ENCODE peak calls at places on chromosome 4, in ten cellular contexts. One of them, this sample, is unnamed.

GRCh38 chr4:123233409-123233808 is 163.2 kb upstream of the SPRY1 start:
- DNase-seq in GM23338: no peak
- DNase-seq in astrocyte of the spinal cord: no peak
- DNase-seq in breast epithelium: no peak
- DNase-seq in choroid plexus epithelial cell: peak; percentile 30
- DNase-seq in upper lobe of right lung: no peak
- DNase-seq in HCT116: no peak
- DNase-seq in endothelial cell of umbilical vein: peak; percentile 87
- DNase-seq in IMR-90: peak; percentile 3
- DNase-seq in heart right ventricle: no peak
- DNase-seq in this sample: no peak

GRCh38 chr4:69092190-69092589 is 4.1 kb upstream of the UGT2B7 start:
- DNase-seq in GM23338: no peak
- DNase-seq in astrocyte of the spinal cord: peak; percentile 77
- DNase-seq in breast epithelium: no peak
- DNase-seq in choroid plexus epithelial cell: peak; percentile 67
- DNase-seq in upper lobe of right lung: no peak
- DNase-seq in HCT116: no peak
- DNase-seq in endothelial cell of umbilical vein: peak; percentile 78
- DNase-seq in IMR-90: peak; percentile 77
- DNase-seq in heart right ventricle: no peak
- DNase-seq in this sample: no peak

GRCh38 chr4:98663226-98664006 is 5.0 kb upstream of the TSPAN5 start:
- DNase-seq in GM23338: no peak
- DNase-seq in astrocyte of the spinal cord: no peak
- DNase-seq in breast epithelium: no peak
- DNase-seq in choroid plexus epithelial cell: no peak
- DNase-seq in upper lobe of right lung: no peak
- DNase-seq in HCT116: no peak
- DNase-seq in endothelial cell of umbilical vein: no peak
- DNase-seq in IMR-90: no peak
- DNase-seq in heart right ventricle: no peak
- DNase-seq in this sample: no peak

GRCh38 chr4:104491396-104491821 is 3.3 kb downstream of the CXXC4 start:
- DNase-seq in GM23338: peak; percentile 64
- DNase-seq in astrocyte of the spinal cord: peak; percentile 29
- DNase-seq in breast epithelium: no peak
- DNase-seq in choroid plexus epithelial cell: no peak
- DNase-seq in upper lobe of right lung: peak; percentile 70
- DNase-seq in HCT116: no peak
- DNase-seq in endothelial cell of umbilical vein: no peak
- DNase-seq in IMR-90: no peak
- DNase-seq in heart right ventricle: peak; percentile 55
- DNase-seq in this sample: no peak

GRCh38 chr4:75779059-75779757 is 54.8 kb downstream of the USO1 start:
- DNase-seq in GM23338: no peak
- DNase-seq in astrocyte of the spinal cord: no peak
- DNase-seq in breast epithelium: no peak
- DNase-seq in choroid plexus epithelial cell: no peak
- DNase-seq in upper lobe of right lung: no peak
- DNase-seq in HCT116: no peak
- DNase-seq in endothelial cell of umbilical vein: no peak
- DNase-seq in IMR-90: no peak
- DNase-seq in heart right ventricle: no peak
- DNase-seq in this sample: no peak

GRCh38 chr4:186167605-186168004 is 23.8 kb upstream of the CYP4V2 start:
- DNase-seq in GM23338: peak; percentile 0
- DNase-seq in astrocyte of the spinal cord: no peak
- DNase-seq in breast epithelium: no peak
- DNase-seq in choroid plexus epithelial cell: no peak
- DNase-seq in upper lobe of right lung: no peak
- DNase-seq in HCT116: no peak
- DNase-seq in endothelial cell of umbilical vein: no peak
- DNase-seq in IMR-90: no peak
- DNase-seq in heart right ventricle: no peak
- DNase-seq in this sample: no peak

GRCh38 chr4:92303621-92304027 is at the start of gene GRID2:
- DNase-seq in GM23338: peak; percentile 90
- DNase-seq in astrocyte of the spinal cord: peak; percentile 28
- DNase-seq in breast epithelium: no peak
- DNase-seq in choroid plexus epithelial cell: peak; percentile 16
- DNase-seq in upper lobe of right lung: peak; percentile 61
- DNase-seq in HCT116: peak; percentile 7
- DNase-seq in endothelial cell of umbilical vein: peak; percentile 10
- DNase-seq in IMR-90: peak; percentile 2
- DNase-seq in heart right ventricle: peak; percentile 20
- DNase-seq in this sample: no peak

GRCh38 chr4:123488916-123489315 is 92.3 kb downstream of the SPRY1 start:
- DNase-seq in GM23338: no peak
- DNase-seq in astrocyte of the spinal cord: peak; percentile 78
- DNase-seq in breast epithelium: no peak
- DNase-seq in choroid plexus epithelial cell: peak; percentile 69
- DNase-seq in upper lobe of right lung: no peak
- DNase-seq in HCT116: peak; percentile 32
- DNase-seq in endothelial cell of umbilical vein: no peak
- DNase-seq in IMR-90: peak; percentile 86
- DNase-seq in heart right ventricle: no peak
- DNase-seq in this sample: no peak

GRCh38 chr4:88616275-88616996 is 24.2 kb downstream of the HERC3 start:
- DNase-seq in GM23338: no peak
- DNase-seq in astrocyte of the spinal cord: peak; percentile 82
- DNase-seq in breast epithelium: no peak
- DNase-seq in choroid plexus epithelial cell: peak; percentile 78
- DNase-seq in upper lobe of right lung: no peak
- DNase-seq in HCT116: no peak
- DNase-seq in endothelial cell of umbilical vein: no peak
- DNase-seq in IMR-90: peak; percentile 77
- DNase-seq in heart right ventricle: no peak
- DNase-seq in this sample: no peak

GRCh38 chr4:111453216-111453615 is 692.0 kb upstream of the FAM241A start:
- DNase-seq in GM23338: no peak
- DNase-seq in astrocyte of the spinal cord: no peak
- DNase-seq in breast epithelium: no peak
- DNase-seq in choroid plexus epithelial cell: no peak
- DNase-seq in upper lobe of right lung: no peak
- DNase-seq in HCT116: no peak
- DNase-seq in endothelial cell of umbilical vein: no peak
- DNase-seq in IMR-90: no peak
- DNase-seq in heart right ventricle: no peak
- DNase-seq in this sample: no peak

GRCh38 chr4:182904271-182904761 is 12.9 kb downstream of the DCTD start:
- DNase-seq in GM23338: peak; percentile 30
- DNase-seq in astrocyte of the spinal cord: no peak
- DNase-seq in breast epithelium: no peak
- DNase-seq in choroid plexus epithelial cell: no peak
- DNase-seq in upper lobe of right lung: no peak
- DNase-seq in HCT116: no peak
- DNase-seq in endothelial cell of umbilical vein: no peak
- DNase-seq in IMR-90: no peak
- DNase-seq in heart right ventricle: no peak
- DNase-seq in this sample: no peak

GRCh38 chr4:10096976-10097330 is 19.6 kb downstream of the WDR1 start:
- DNase-seq in GM23338: no peak
- DNase-seq in astrocyte of the spinal cord: no peak
- DNase-seq in breast epithelium: no peak
- DNase-seq in choroid plexus epithelial cell: no peak
- DNase-seq in upper lobe of right lung: no peak
- DNase-seq in HCT116: no peak
- DNase-seq in endothelial cell of umbilical vein: no peak
- DNase-seq in IMR-90: no peak
- DNase-seq in heart right ventricle: no peak
- DNase-seq in this sample: no peak

GRCh38 chr4:108540536-108540935 is 79.8 kb upstream of the RPL34 start:
- DNase-seq in GM23338: no peak
- DNase-seq in astrocyte of the spinal cord: no peak
- DNase-seq in breast epithelium: no peak
- DNase-seq in choroid plexus epithelial cell: no peak
- DNase-seq in upper lobe of right lung: no peak
- DNase-seq in HCT116: no peak
- DNase-seq in endothelial cell of umbilical vein: no peak
- DNase-seq in IMR-90: no peak
- DNase-seq in heart right ventricle: no peak
- DNase-seq in this sample: no peak

GRCh38 chr4:186934841-186935443 is 211.3 kb upstream of the FAT1 start:
- DNase-seq in GM23338: no peak
- DNase-seq in astrocyte of the spinal cord: no peak
- DNase-seq in breast epithelium: no peak
- DNase-seq in choroid plexus epithelial cell: peak; percentile 23
- DNase-seq in upper lobe of right lung: no peak
- DNase-seq in HCT116: no peak
- DNase-seq in endothelial cell of umbilical vein: no peak
- DNase-seq in IMR-90: no peak
- DNase-seq in heart right ventricle: no peak
- DNase-seq in this sample: no peak

GRCh38 chr4:2757426-2757825 is 1.3 kb upstream of the TNIP2 start:
- DNase-seq in GM23338: no peak
- DNase-seq in astrocyte of the spinal cord: no peak
- DNase-seq in breast epithelium: no peak
- DNase-seq in choroid plexus epithelial cell: no peak
- DNase-seq in upper lobe of right lung: no peak
- DNase-seq in HCT116: no peak
- DNase-seq in endothelial cell of umbilical vein: no peak
- DNase-seq in IMR-90: no peak
- DNase-seq in heart right ventricle: no peak
- DNase-seq in this sample: no peak

GRCh38 chr4:93832097-93832496 is 3.5 kb downstream of the ATOH1 start:
- DNase-seq in GM23338: peak; percentile 69
- DNase-seq in astrocyte of the spinal cord: no peak
- DNase-seq in breast epithelium: no peak
- DNase-seq in choroid plexus epithelial cell: no peak
- DNase-seq in upper lobe of right lung: no peak
- DNase-seq in HCT116: no peak
- DNase-seq in endothelial cell of umbilical vein: no peak
- DNase-seq in IMR-90: no peak
- DNase-seq in heart right ventricle: no peak
- DNase-seq in this sample: no peak

GRCh38 chr4:102829803-102830202 is 2.5 kb upstream of the UBE2D3 start:
- DNase-seq in GM23338: no peak
- DNase-seq in astrocyte of the spinal cord: no peak
- DNase-seq in breast epithelium: no peak
- DNase-seq in choroid plexus epithelial cell: no peak
- DNase-seq in upper lobe of right lung: no peak
- DNase-seq in HCT116: no peak
- DNase-seq in endothelial cell of umbilical vein: no peak
- DNase-seq in IMR-90: no peak
- DNase-seq in heart right ventricle: no peak
- DNase-seq in this sample: no peak
- H3K4me3 ChIP-seq in GM23338: peak overlapping the region; percentile 84
- H3K4me3 ChIP-seq in astrocyte of the spinal cord: no peak overlapping the region
- H3K4me3 ChIP-seq in breast epithelium: no peak overlapping the region
- H3K4me3 ChIP-seq in choroid plexus epithelial cell: no peak overlapping the region
- H3K4me3 ChIP-seq in upper lobe of right lung: no peak overlapping the region
- H3K4me3 ChIP-seq in HCT116: no peak overlapping the region
- H3K4me3 ChIP-seq in endothelial cell of umbilical vein: no peak overlapping the region
- H3K4me3 ChIP-seq in IMR-90: no peak overlapping the region
- H3K4me3 ChIP-seq in heart right ventricle: no peak overlapping the region
- H3K4me3 ChIP-seq in this sample: no peak overlapping the region

DNA sequence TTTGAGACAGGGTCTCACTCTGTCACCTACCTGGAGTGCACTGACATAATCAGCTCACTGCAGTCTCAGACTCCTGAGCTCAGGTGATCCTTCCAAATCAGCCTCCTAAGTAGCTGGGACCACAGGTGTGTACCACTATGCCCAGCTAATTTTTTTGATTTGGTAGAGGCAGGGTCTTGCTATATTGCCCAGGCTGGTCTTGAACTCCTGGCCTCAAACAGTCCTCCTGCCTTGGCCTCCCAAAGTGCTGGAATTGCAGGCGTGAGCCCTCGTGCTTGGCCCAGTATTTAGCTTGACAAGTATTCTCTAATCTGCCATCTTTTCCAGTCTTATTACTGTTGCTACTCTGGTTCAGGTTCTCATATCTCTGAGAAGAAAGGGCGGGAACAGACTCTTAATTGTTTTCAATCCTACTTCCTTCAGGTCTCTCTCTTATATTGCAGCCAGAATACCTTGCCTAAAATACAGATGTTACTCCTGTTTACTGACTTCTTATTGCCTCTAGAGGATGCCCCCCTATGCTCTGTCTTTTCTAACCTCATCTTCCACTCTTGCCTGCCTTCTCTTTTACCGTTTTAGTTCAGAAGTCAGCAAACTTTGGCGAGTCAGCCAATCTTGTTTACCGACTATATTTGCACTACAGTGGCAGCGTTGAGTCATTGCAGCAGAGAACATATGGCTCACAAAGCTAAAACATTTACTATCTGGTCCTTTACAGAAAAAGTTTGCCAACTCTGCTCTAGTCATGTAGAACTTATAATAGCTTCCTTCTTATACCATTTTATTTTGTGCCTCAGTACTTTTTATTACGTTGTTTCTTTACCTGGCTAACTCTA is 19.0 kb downstream of the MRPL1 start:
- DNase-seq in GM23338: peak; percentile 18
- DNase-seq in astrocyte of the spinal cord: peak; percentile 15
- DNase-seq in breast epithelium: no peak
- DNase-seq in choroid plexus epithelial cell: peak; percentile 54
- DNase-seq in upper lobe of right lung: no peak
- DNase-seq in HCT116: no peak
- DNase-seq in endothelial cell of umbilical vein: no peak
- DNase-seq in IMR-90: peak; percentile 52
- DNase-seq in heart right ventricle: no peak
- DNase-seq in this sample: peak; percentile 25
- TF ChIP-seq CTCF in GM23338: no peak
- TF ChIP-seq CTCF in astrocyte of the spinal cord: no peak
- TF ChIP-seq CTCF in breast epithelium: no peak
- TF ChIP-seq CTCF in choroid plexus epithelial cell: no peak
- TF ChIP-seq CTCF in upper lobe of right lung: no peak
- TF ChIP-seq CTCF in HCT116: no peak
- TF ChIP-seq CTCF in endothelial cell of umbilical vein: no peak
- TF ChIP-seq CTCF in IMR-90: no peak
- TF ChIP-seq CTCF in heart right ventricle: no peak
- TF ChIP-seq CTCF in this sample: no peak

GRCh38 chr4:38610844-38611550 is 53.0 kb upstream of the KLF3 start:
- DNase-seq in GM23338: no peak
- DNase-seq in astrocyte of the spinal cord: no peak
- DNase-seq in breast epithelium: no peak
- DNase-seq in choroid plexus epithelial cell: no peak
- DNase-seq in upper lobe of right lung: no peak
- DNase-seq in HCT116: no peak
- DNase-seq in endothelial cell of umbilical vein: no peak
- DNase-seq in IMR-90: no peak
- DNase-seq in heart right ventricle: peak; percentile 16
- DNase-seq in this sample: no peak
- H3K4me3 ChIP-seq in GM23338: no peak overlapping the region
- H3K4me3 ChIP-seq in astrocyte of the spinal cord: no peak overlapping the region
- H3K4me3 ChIP-seq in breast epithelium: no peak overlapping the region
- H3K4me3 ChIP-seq in choroid plexus epithelial cell: no peak overlapping the region
- H3K4me3 ChIP-seq in upper lobe of right lung: peak overlapping the region; percentile 11
- H3K4me3 ChIP-seq in HCT116: no peak overlapping the region
- H3K4me3 ChIP-seq in endothelial cell of umbilical vein: no peak overlapping the region
- H3K4me3 ChIP-seq in IMR-90: no peak overlapping the region
- H3K4me3 ChIP-seq in heart right ventricle: no peak overlapping the region
- H3K4me3 ChIP-seq in this sample: no peak overlapping the region

DNA sequence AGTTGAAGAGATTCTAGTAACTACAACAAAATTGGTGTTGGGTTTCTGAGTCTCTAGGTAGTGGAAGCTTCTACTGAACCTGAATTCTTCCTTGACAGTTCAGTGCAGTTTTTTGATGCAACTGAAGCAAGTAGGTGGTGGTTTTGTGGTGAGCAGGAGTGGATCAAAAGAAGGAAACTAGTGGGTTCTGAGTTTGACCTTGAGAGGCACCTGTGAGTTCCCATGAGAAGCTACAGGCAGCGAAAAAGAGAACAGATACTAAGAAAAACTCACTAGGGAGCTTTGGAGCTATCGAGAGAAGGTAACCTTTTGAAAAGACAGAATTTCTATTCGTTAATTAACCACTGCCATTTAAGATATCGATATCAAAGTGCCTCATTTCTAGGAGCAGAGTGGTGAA is 145.2 kb downstream of the PDHA2 start:
- DNase-seq in GM23338: no peak
- DNase-seq in astrocyte of the spinal cord: no peak
- DNase-seq in breast epithelium: no peak
- DNase-seq in choroid plexus epithelial cell: no peak
- DNase-seq in upper lobe of right lung: no peak
- DNase-seq in HCT116: no peak
- DNase-seq in endothelial cell of umbilical vein: no peak
- DNase-seq in IMR-90: no peak
- DNase-seq in heart right ventricle: no peak
- DNase-seq in this sample: no peak
- TF ChIP-seq CTCF in GM23338: no peak
- TF ChIP-seq CTCF in astrocyte of the spinal cord: no peak
- TF ChIP-seq CTCF in breast epithelium: no peak
- TF ChIP-seq CTCF in choroid plexus epithelial cell: no peak
- TF ChIP-seq CTCF in upper lobe of right lung: no peak
- TF ChIP-seq CTCF in HCT116: no peak
- TF ChIP-seq CTCF in endothelial cell of umbilical vein: no peak
- TF ChIP-seq CTCF in IMR-90: no peak
- TF ChIP-seq CTCF in heart right ventricle: no peak
- TF ChIP-seq CTCF in this sample: no peak

This sample was measured in HFF-Myc.